ENCODE peak calls at places on chromosomes 3 and 15, in seven cellular contexts. H is epithelial cell of prostate, M is AG08396, N is AG08395, K is naive B cell, E is NCI-H510A, A is NCI-H1694 treated with DMSO at 0.1 percent for 48 hours. D is an unnamed sample.

GRCh38 chr3:130692455-130692854 is 54.2 kb downstream of the PIK3R4 start:
- DNase-seq in A (no peak), E (no peak), N (no peak), M (no peak), H (peak; percentile 58), K (no peak), D (no peak)

GRCh38 chr15:80615783-80616391 is 79.2 kb upstream of the ABHD17C start:
- DNase-seq in N (peak; percentile 70), K (no peak), E (peak; percentile 71), A (peak; percentile 79), H (no peak), M (peak; percentile 48), D (peak; percentile 69)

GRCh38 chr15:60740787-60741354 is 261.9 kb upstream of the ICE2 start:
- DNase-seq in E (no peak), H (no peak), A (no peak), K (no peak), N (peak; percentile 31), M (no peak), D (no peak)

GRCh38 chr3:182668541-182668940 is 124.8 kb upstream of the ATP11B start:
- DNase-seq in E (no peak), A (no peak), K (no peak), M (no peak), N (no peak), H (no peak), D (no peak)

GRCh38 chr3:132404276-132404675 is 13.0 kb upstream of the DNAJC13 start:
- DNase-seq in E (no peak), N (no peak), M (no peak), A (no peak), K (no peak), H (no peak), D (no peak)

GRCh38 chr3:152281032-152281713 is 12.4 kb downstream of the MBNL1 start:
- DNase-seq in N (no peak), M (no peak), A (no peak), K (no peak), H (no peak), E (no peak), D (no peak)

GRCh38 chr3:152100491-152101086 is 168.1 kb upstream of the MBNL1 start:
- DNase-seq in K (no peak), H (no peak), E (no peak), M (no peak), A (no peak), N (no peak), D (no peak)

GRCh38 chr3:43093974-43094373 is 11.9 kb downstream of the POMGNT2 start:
- DNase-seq in N (no peak), A (no peak), M (no peak), E (no peak), H (no peak), K (no peak), D (no peak)

GRCh38 chr3:98777801-98778220 is 14.7 kb downstream of the ST3GAL6 start:
- DNase-seq in K (no peak), M (no peak), E (no peak), N (peak; percentile 36), A (no peak), H (no peak), D (no peak)

GRCh38 chr3:160564205-160564922 is 1.0 kb downstream of the KPNA4 start:
- DNase-seq in K (no peak), E (no peak), N (no peak), M (no peak), A (no peak), H (no peak), D (no peak)

GRCh38 chr3:129602730-129603560 is 3.5 kb downstream of the PLXND1 start:
- DNase-seq in E (no peak), H (no peak), N (peak; percentile 93), K (no peak), A (no peak), M (peak; percentile 91), D (no peak)

D was measured in stomach.